ENCODE peak calls at places on chromosome 10, in four cellular contexts. M is SJSA1, U is right atrium auricular region, Z is cardiac muscle cell. P is an unnamed sample.

GRCh38 chr10:86342111-86342863 is 24.3 kb downstream of the GRID1 start:
- DNase-seq in M (no peak), U (no peak), Z (no peak), P (no peak)

GRCh38 chr10:93580824-93581223 is 14.4 kb downstream of the FFAR4 start:
- DNase-seq in M (peak; percentile 18), U (no peak), Z (peak; percentile 10), P (no peak)

GRCh38 chr10:71083457-71083975 is 128.9 kb upstream of the UNC5B start:
- DNase-seq in M (no peak), U (peak; percentile 30), Z (no peak), P (peak; percentile 9)

GRCh38 chr10:52390388-52390787 is 76.3 kb downstream of the DKK1 start:
- DNase-seq in M (no peak), U (no peak), Z (peak; percentile 43), P (no peak)

GRCh38 chr10:78432582-78432981 is 398.9 kb downstream of the RPS24 start:
- DNase-seq in M (no peak), U (no peak), Z (peak; percentile 47), P (no peak)

GRCh38 chr10:46283945-46284285 is 2.9 kb upstream of the ANTXRL start:
- DNase-seq in M (no peak), U (no peak), Z (no peak), P (no peak)

GRCh38 chr10:126302831-126303230 is 85.4 kb downstream of the ADAM12 start:
- DNase-seq in M (no peak), U (no peak), Z (peak; percentile 28), P (no peak)

GRCh38 chr10:47357911-47358310 is 9.7 kb downstream of the RBP3 start:
- DNase-seq in M (no peak), U (no peak), Z (no peak), P (no peak)

GRCh38 chr10:62811159-62811875 is 4.8 kb downstream of the EGR2 start:
- DNase-seq in M (no peak), U (no peak), Z (no peak), P (no peak)

GRCh38 chr10:60570941-60571340 is 181.3 kb upstream of the ANK3 start:
- DNase-seq in M (no peak), U (no peak), Z (no peak), P (no peak)

GRCh38 chr10:61404771-61405170 is 48.4 kb downstream of the TMEM26 start:
- DNase-seq in M (no peak), U (no peak), Z (peak; percentile 29), P (no peak)

DNA sequence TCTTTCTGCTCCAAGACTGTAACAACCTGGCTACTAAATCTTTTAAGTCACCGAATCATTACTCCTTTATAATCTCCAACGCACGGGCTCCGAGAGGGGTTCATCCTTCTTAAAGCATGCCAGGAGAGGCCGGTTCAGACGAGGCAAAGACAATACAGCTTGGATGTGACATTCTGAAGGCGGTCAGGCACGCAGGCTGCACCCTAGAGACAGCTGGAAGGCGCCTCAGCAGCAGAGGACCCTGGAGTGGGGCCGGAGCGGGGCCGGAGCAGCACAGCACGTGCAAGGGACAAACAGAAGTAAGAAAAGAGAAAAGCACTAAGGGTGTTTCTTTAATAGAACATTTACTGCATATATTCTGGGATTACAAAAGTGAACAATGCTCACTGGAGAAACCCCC is 97.8 kb upstream of the PPP2R2D start:
- DNase-seq in M (no peak), U (no peak), Z (no peak), P (no peak)
- H3K9me3 ChIP-seq in M (no peaks in the 10 kb centered on the region), U (peaks cover 19% of the 10 kb centered on the region), Z (no peaks in the 10 kb centered on the region), P (no peaks in the 10 kb centered on the region)

GRCh38 chr10:106217627-106218026 is 946.9 kb downstream of the SORCS1 start:
- DNase-seq in M (no peak), U (no peak), Z (no peak), P (no peak)
- H3K9me3 ChIP-seq in M (no peaks in the 10 kb centered on the region), U (no peaks in the 10 kb centered on the region), Z (no peaks in the 10 kb centered on the region), P (no peaks in the 10 kb centered on the region)

GRCh38 chr10:123356101-123356500 is 201.9 kb downstream of the BUB3 start:
- DNase-seq in M (no peak), U (no peak), Z (no peak), P (no peak)

GRCh38 chr10:123361832-123362231 is 207.6 kb downstream of the BUB3 start:
- DNase-seq in M (no peak), U (no peak), Z (no peak), P (no peak)

GRCh38 chr10:123357363-123358075 is 203.3 kb downstream of the BUB3 start:
- DNase-seq in M (no peak), U (no peak), Z (no peak), P (no peak)

GRCh38 chr10:123356799-123357198 is 202.6 kb downstream of the BUB3 start:
- DNase-seq in M (no peak), U (no peak), Z (no peak), P (no peak)

GRCh38 chr10:123359539-123359938 is 205.3 kb downstream of the BUB3 start:
- DNase-seq in M (no peak), U (no peak), Z (no peak), P (no peak)
- H3K9me3 ChIP-seq in M (no peaks in the 10 kb centered on the region), U (no peaks in the 10 kb centered on the region), Z (no peaks in the 10 kb centered on the region), P (no peaks in the 10 kb centered on the region)

DNA sequence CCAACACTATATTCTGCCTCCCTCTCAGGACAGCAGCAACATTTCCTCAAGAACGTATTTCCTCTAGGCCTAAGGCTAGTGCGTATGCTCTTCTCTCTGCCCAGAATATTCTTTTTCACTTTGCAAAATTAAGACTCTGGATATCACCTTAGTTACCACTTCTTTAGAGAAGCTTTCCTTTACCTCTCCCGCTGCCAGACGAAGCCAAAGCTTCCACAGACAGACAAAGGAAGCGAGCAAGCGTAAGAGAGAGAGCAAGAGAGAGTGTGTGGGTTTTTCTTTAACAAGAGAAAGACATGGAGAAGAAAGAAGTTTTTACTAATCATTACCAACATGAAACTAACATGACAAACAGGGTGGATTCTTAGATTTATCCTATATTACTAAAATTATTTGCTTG is 64.1 kb downstream of the P4HA1 start:
- DNase-seq in M (no peak), U (no peak), Z (no peak), P (no peak)
- H3K9me3 ChIP-seq in M (no peaks in the 10 kb centered on the region), U (no peaks in the 10 kb centered on the region), Z (no peaks in the 10 kb centered on the region), P (no peaks in the 10 kb centered on the region)

GRCh38 chr10:119450606-119451304 is 91.8 kb downstream of the RGS10 start:
- DNase-seq in M (peak; percentile 23), U (no peak), Z (no peak), P (no peak)

GRCh38 chr10:119453313-119453712 is 89.2 kb downstream of the RGS10 start:
- DNase-seq in M (no peak), U (no peak), Z (no peak), P (no peak)

GRCh38 chr10:119454231-119454804 is 88.2 kb downstream of the RGS10 start:
- DNase-seq in M (no peak), U (no peak), Z (no peak), P (no peak)

GRCh38 chr10:119451305-119451896 is 91.1 kb downstream of the RGS10 start:
- DNase-seq in M (no peak), U (no peak), Z (no peak), P (no peak)

GRCh38 chr10:119452396-119452795 is 90.1 kb downstream of the RGS10 start:
- DNase-seq in M (no peak), U (no peak), Z (no peak), P (no peak)
- H3K9me3 ChIP-seq in M (no peaks in the 10 kb centered on the region), U (no peaks in the 10 kb centered on the region), Z (no peaks in the 10 kb centered on the region), P (no peaks in the 10 kb centered on the region)

GRCh38 chr10:18572959-18573561 is 78.3 kb downstream of the NSUN6 start:
- DNase-seq in M (no peak), U (no peak), Z (no peak), P (no peak)

GRCh38 chr10:18576586-18576985 is 74.8 kb downstream of the NSUN6 start:
- DNase-seq in M (no peak), U (no peak), Z (no peak), P (no peak)

GRCh38 chr10:18567343-18567856 is 84.0 kb downstream of the NSUN6 start:
- DNase-seq in M (no peak), U (no peak), Z (no peak), P (no peak)

GRCh38 chr10:18571076-18571475 is 80.3 kb downstream of the NSUN6 start:
- DNase-seq in M (no peak), U (no peak), Z (no peak), P (no peak)

GRCh38 chr10:18571780-18572179 is 79.6 kb downstream of the NSUN6 start:
- DNase-seq in M (no peak), U (no peak), Z (no peak), P (no peak)
- H3K9me3 ChIP-seq in M (peaks cover 18% of the 10 kb centered on the region), U (no peaks in the 10 kb centered on the region), Z (no peaks in the 10 kb centered on the region), P (no peaks in the 10 kb centered on the region)

P was measured in colonic mucosa.